ENCODE peak calls at places on chromosomes 7 and 10, in seven cellular contexts. G is GM04504; P is NCI-H2029; Y is CD4-positive, alpha-beta T cell; M is HEK293T; U is iPS-NIHi11; Z is frontal cortex. Q is an unnamed sample.

GRCh38 chr10:62501547-62501946 is 127.4 kb downstream of the ZNF365 start:
- DNase-seq in G (no peak), P (no peak), Y (no peak), M (no peak), U (no peak), Z (no peak), Q (no peak)

GRCh38 chr10:122291739-122292138 is 20.6 kb downstream of the BTBD16 start:
- DNase-seq in G (no peak), P (no peak), Y (no peak), M (no peak), U (no peak), Z (no peak), Q (no peak)

GRCh38 chr10:104406715-104407517 is 53.3 kb downstream of the CFAP58 start:
- DNase-seq in G (peak; percentile 15), P (no peak), Y (no peak), M (peak; percentile 27), U (no peak), Z (peak; percentile 8), Q (no peak)

GRCh38 chr7:149172534-149172920 is 22.8 kb upstream of the ZNF282 start:
- DNase-seq in G (no peak), P (no peak), Y (no peak), M (no peak), U (no peak), Z (no peak), Q (no peak)

GRCh38 chr10:117865945-117866344 is 180.8 kb downstream of the RAB11FIP2 start:
- DNase-seq in G (no peak), P (no peak), Y (no peak), M (no peak), U (no peak), Z (no peak), Q (no peak)

GRCh38 chr7:70354409-70355169 is 756.3 kb downstream of the AUTS2 start:
- DNase-seq in G (no peak), P (no peak), Y (no peak), M (no peak), U (no peak), Z (no peak), Q (no peak)

GRCh38 chr10:79402951-79403350 is 42.5 kb downstream of the ZCCHC24 start:
- DNase-seq in G (no peak), P (no peak), Y (no peak), M (no peak), U (no peak), Z (no peak), Q (no peak)

GRCh38 chr7:47470567-47471357 is 111.1 kb downstream of the TNS3 start:
- DNase-seq in G (no peak), P (peak; percentile 82), Y (no peak), M (no peak), U (peak; percentile 82), Z (no peak), Q (peak; percentile 92)

GRCh38 chr7:66937940-66938339 is 16.9 kb downstream of the TMEM248 start:
- DNase-seq in G (no peak), P (no peak), Y (no peak), M (no peak), U (no peak), Z (no peak), Q (no peak)

Q was measured in HuH-7.